ENCODE peak calls at places on chromosome 1, in five cellular contexts. C is stimulated activated naive CD4-positive, alpha-beta T cell treated with Interleukin-2 at 50 U/mL for 16 hours; J is fibroblast of pulmonary artery; Y is activated T-cell treated with anti-CD3 and anti-CD28 coated beads for 1 hour; X is AG09319. E is an unnamed sample.

GRCh38 chr1:108829498-108829916 is 27.4 kb downstream of the AKNAD1 start:
- DNase-seq in X (no peak), Y (no peak), J (no peak), C (no peak), E (no peak)

GRCh38 chr1:22728751-22729399 is 18.2 kb downstream of the EPHB2 start:
- DNase-seq in J (no peak), C (no peak), X (no peak), Y (no peak), E (no peak)

GRCh38 chr1:62187548-62187947 is 7.1 kb upstream of the L1TD1 start:
- DNase-seq in C (no peak), X (no peak), J (no peak), Y (no peak), E (no peak)

GRCh38 chr1:217067642-217068041 is 344.4 kb upstream of the ESRRG start:
- DNase-seq in J (no peak), C (no peak), X (no peak), Y (no peak), E (no peak)

GRCh38 chr1:207288315-207288714 is 33.2 kb upstream of the CD55 start:
- DNase-seq in C (no peak), X (no peak), J (no peak), Y (no peak), E (no peak)

GRCh38 chr1:204465469-204466415 is 28.9 kb downstream of the PIK3C2B start:
- DNase-seq in C (no peak), Y (no peak), X (no peak), J (no peak), E (peak; percentile 71)

GRCh38 chr1:226420328-226420727 is 12.4 kb upstream of the PARP1 start:
- DNase-seq in J (no peak), Y (no peak), C (no peak), X (no peak), E (no peak)

GRCh38 chr1:9289090-9289534 is 3.6 kb upstream of the SPSB1 start:
- DNase-seq in C (peak; percentile 73), Y (peak; percentile 91), X (no peak), J (peak; percentile 87), E (peak; percentile 71)

GRCh38 chr1:201791051-201791774 is 37.7 kb upstream of the IPO9 start:
- DNase-seq in C (no peak), J (peak; percentile 62), X (no peak), Y (no peak), E (no peak)